ENCODE peak calls at places on chromosomes 13 and 19, in five cellular contexts. M, P, K, T and C are unnamed samples.

GRCh38 chr13:113974304-113975281 is 717 bp upstream of the C13orf46 start:
- DNase-seq in M (no peak), P (no peak), K (peak), T (no peak), C (no peak)

GRCh38 chr13:51849145-51850101 is 4.4 kb upstream of the TMEM272 start:
- DNase-seq in M (peak), P (no peak), K (peak), T (no peak), C (no peak)

GRCh38 chr19:11446271-11446651 is 10.8 kb downstream of the PRKCSH start:
- DNase-seq in M (no peak), P (no peak), K (no peak), T (no peak), C (no peak)

GRCh38 chr19:3857449-3858003 is 11.3 kb downstream of the ZFR2 start:
- DNase-seq in M (no peak), P (peak), K (no peak), T (no peak), C (peak)

GRCh38 chr19:4140237-4140711 is 13.2 kb upstream of the CREB3L3 start:
- DNase-seq in M (peak), P (peak), K (peak), T (peak), C (peak)

GRCh38 chr13:21079206-21079605 is 17.8 kb upstream of the LATS2 start:
- DNase-seq in M (peak), P (no peak), K (no peak), T (no peak), C (no peak)

GRCh38 chr13:97215325-97215724 is 6.8 kb upstream of the MBNL2 start:
- DNase-seq in M (no peak), P (no peak), K (no peak), T (no peak), C (no peak)

GRCh38 chr19:3479819-3480215 is 508 bp downstream of the SMIM24 start:
- DNase-seq in M (no peak), P (peak), K (peak), T (no peak), C (no peak)

GRCh38 chr13:48687249-48687648 is 33.5 kb downstream of the CYSLTR2 start:
- DNase-seq in M (no peak), P (no peak), K (no peak), T (no peak), C (no peak)

GRCh38 chr19:30391554-30392551 is 19.7 kb downstream of the ZNF536 start:
- DNase-seq in M (no peak), P (no peak), K (peak), T (no peak), C (no peak)

GRCh38 chr19:19054939-19055440 is 8.8 kb upstream of the SLC25A42 start:
- DNase-seq in M (no peak), P (no peak), K (no peak), T (no peak), C (no peak)

GRCh38 chr13:23652909-23653726 is 82.9 kb downstream of the TNFRSF19 start:
- DNase-seq in M (peak), P (no peak), K (no peak), T (no peak), C (no peak)

GRCh38 chr19:50158577-50158976 is 4.5 kb downstream of the IZUMO2 start:
- DNase-seq in M (no peak), P (no peak), K (no peak), T (no peak), C (no peak)

GRCh38 chr13:21014666-21015170 is 46.7 kb downstream of the LATS2 start:
- DNase-seq in M (peak), P (no peak), K (no peak), T (no peak), C (no peak)

GRCh38 chr13:48074006-48074405 is 20.9 kb downstream of the MED4 start:
- DNase-seq in M (no peak), P (no peak), K (no peak), T (no peak), C (no peak)

GRCh38 chr13:53001444-53001843 is 27.2 kb upstream of the OLFM4 start:
- DNase-seq in M (no peak), P (no peak), K (no peak), T (no peak), C (no peak)

GRCh38 chr13:39810091-39810877 is 154.8 kb downstream of the COG6 start:
- DNase-seq in M (no peak), P (no peak), K (no peak), T (no peak), C (no peak)

GRCh38 chr13:40341501-40341900 is 324.9 kb downstream of the FOXO1 start:
- DNase-seq in M (no peak), P (no peak), K (no peak), T (no peak), C (no peak)

GRCh38 chr13:40812724-40813445 is 23.5 kb downstream of the SLC25A15 start:
- DNase-seq in M (peak), P (no peak), K (no peak), T (no peak), C (no peak)

GRCh38 chr19:45136507-45137178 is 24.1 kb downstream of the NKPD1 start:
- DNase-seq in M (no peak), P (no peak), K (no peak), T (no peak), C (peak)

GRCh38 chr19:50332264-50333038 is 3.3 kb upstream of the KCNC3 start:
- DNase-seq in M (no peak), P (no peak), K (peak), T (no peak), C (no peak)

GRCh38 chr19:38663156-38663651 is 15.8 kb downstream of the ACTN4 start:
- DNase-seq in M (no peak), P (no peak), K (no peak), T (no peak), C (no peak)

GRCh38 chr19:38545596-38545995 is 72.2 kb downstream of the MAP4K1 start:
- DNase-seq in M (no peak), P (no peak), K (no peak), T (no peak), C (no peak)

GRCh38 chr13:51397262-51397933 is 55.4 kb downstream of the INTS6 start:
- DNase-seq in M (peak), P (no peak), K (no peak), T (no peak), C (no peak)

GRCh38 chr13:44679602-44680001 is 103.5 kb upstream of the TSC22D1 start:
- DNase-seq in M (no peak), P (no peak), K (no peak), T (no peak), C (no peak)

GRCh38 chr13:49436890-49437289 is 7.0 kb downstream of the CAB39L start:
- DNase-seq in M (peak), P (no peak), K (no peak), T (no peak), C (no peak)

GRCh38 chr13:47672245-47672975 is 328.7 kb downstream of the SUCLA2 start:
- DNase-seq in M (no peak), P (no peak), K (no peak), T (no peak), C (no peak)

GRCh38 chr19:2327773-2328400 is 499 bp downstream of the LSM7 start:
- DNase-seq in M (peak), P (peak), K (no peak), T (peak), C (peak)

GRCh38 chr13:71290963-71291937 is 575.8 kb downstream of the DACH1 start:
- DNase-seq in M (peak), P (peak), K (no peak), T (no peak), C (peak)

GRCh38 chr19:9793051-9793591 is 24.6 kb upstream of the ZNF846 start:
- DNase-seq in M (peak), P (no peak), K (no peak), T (no peak), C (peak)

GRCh38 chr13:28564030-28564429 is 69.1 kb upstream of the FLT1 start:
- DNase-seq in M (no peak), P (peak), K (no peak), T (no peak), C (no peak)

GRCh38 chr13:44810067-44810840 is 179.0 kb downstream of the NUFIP1 start:
- DNase-seq in M (no peak), P (peak), K (no peak), T (no peak), C (peak)

GRCh38 chr19:16619456-16619855 is 8.5 kb downstream of the MED26 start:
- DNase-seq in M (no peak), P (no peak), K (no peak), T (no peak), C (no peak)

GRCh38 chr19:32124585-32124984 is 220.8 kb upstream of the ZNF507 start:
- DNase-seq in M (no peak), P (no peak), K (no peak), T (no peak), C (no peak)

GRCh38 chr13:85241045-85241444 is 558.2 kb downstream of the SLITRK6 start:
- DNase-seq in M (no peak), P (no peak), K (no peak), T (peak), C (no peak)

GRCh38 chr13:23859455-23859854 is 29.7 kb downstream of the MIPEP start:
- DNase-seq in M (no peak), P (no peak), K (no peak), T (no peak), C (no peak)

GRCh38 chr13:77031869-77032268 is 4.9 kb upstream of the FBXL3 start:
- DNase-seq in M (no peak), P (no peak), K (no peak), T (no peak), C (no peak)

GRCh38 chr13:39215971-39216370 is 177.7 kb downstream of the NHLRC3 start:
- DNase-seq in M (no peak), P (no peak), K (no peak), T (no peak), C (no peak)

GRCh38 chr19:44093931-44094765 is at the start of gene ZNF224:
- DNase-seq in M (peak), P (peak), K (peak), T (peak), C (peak)